ENCODE peak calls at places on chromosomes 7 and 10, in seven cellular contexts. Y, O, U, T, N, H and I are unnamed samples.

GRCh38 chr10:110376021-110376773 is 71.5 kb upstream of the SMNDC1 start:
- DNase-seq in Y (peak), O (no peak), U (no peak), T (no peak), N (no peak), H (no peak), I (no peak)

GRCh38 chr7:92614586-92615237 is 24.5 kb upstream of the FAM133B start:
- DNase-seq in Y (no peak), O (peak), U (no peak), T (peak), N (no peak), H (no peak), I (no peak)

GRCh38 chr10:38054361-38054797 is 39.8 kb upstream of the ZNF37A start:
- DNase-seq in Y (no peak), O (peak), U (no peak), T (no peak), N (peak), H (no peak), I (no peak)

GRCh38 chr10:48273741-48274140 is 755 bp downstream of the FRMPD2 start:
- DNase-seq in Y (no peak), O (no peak), U (no peak), T (no peak), N (no peak), H (no peak), I (no peak)

GRCh38 chr7:1704326-1705241 is 34.5 kb downstream of the ELFN1 start:
- DNase-seq in Y (no peak), O (no peak), U (no peak), T (no peak), N (no peak), H (no peak), I (no peak)

GRCh38 chr7:24419070-24419469 is 135.1 kb downstream of the NPY start:
- DNase-seq in Y (no peak), O (no peak), U (no peak), T (no peak), N (no peak), H (peak), I (no peak)

GRCh38 chr7:129859188-129859587 is 93.6 kb downstream of the UBE2H start:
- DNase-seq in Y (no peak), O (peak), U (no peak), T (no peak), N (no peak), H (no peak), I (no peak)

GRCh38 chr7:134630237-134630636 is 16.4 kb upstream of the BPGM start:
- DNase-seq in Y (no peak), O (no peak), U (no peak), T (no peak), N (no peak), H (no peak), I (no peak)

GRCh38 chr7:117728858-117729257 is 144.4 kb downstream of the CTTNBP2 start:
- DNase-seq in Y (no peak), O (no peak), U (no peak), T (no peak), N (no peak), H (peak), I (no peak)

GRCh38 chr7:31146026-31146425 is 93.9 kb downstream of the ADCYAP1R1 start:
- DNase-seq in Y (no peak), O (no peak), U (no peak), T (no peak), N (no peak), H (no peak), I (no peak)

GRCh38 chr10:43206391-43207235 is 60.3 kb downstream of the RASGEF1A start:
- DNase-seq in Y (no peak), O (no peak), U (no peak), T (no peak), N (no peak), H (no peak), I (no peak)

GRCh38 chr10:30294506-30295280 is 54.4 kb downstream of the MTPAP start:
- DNase-seq in Y (no peak), O (no peak), U (no peak), T (no peak), N (no peak), H (no peak), I (no peak)

GRCh38 chr7:155464948-155465739 is 7.2 kb downstream of the EN2 start:
- DNase-seq in Y (no peak), O (no peak), U (no peak), T (no peak), N (no peak), H (peak), I (no peak)

GRCh38 chr10:7202804-7203203 is 208.0 kb downstream of the SFMBT2 start:
- DNase-seq in Y (no peak), O (no peak), U (no peak), T (no peak), N (no peak), H (no peak), I (no peak)

GRCh38 chr7:30136743-30137485 is 2.1 kb downstream of the MTURN start:
- DNase-seq in Y (no peak), O (no peak), U (no peak), T (no peak), N (no peak), H (no peak), I (no peak)

GRCh38 chr10:62162261-62162660 is 106.4 kb downstream of the RTKN2 start:
- DNase-seq in Y (no peak), O (no peak), U (no peak), T (no peak), N (no peak), H (no peak), I (no peak)

GRCh38 chr10:21801609-21802008 is 201.9 kb downstream of the DNAJC1 start:
- DNase-seq in Y (no peak), O (no peak), U (no peak), T (no peak), N (no peak), H (no peak), I (no peak)

GRCh38 chr7:11701829-11702560 is 130.0 kb downstream of the THSD7A start:
- DNase-seq in Y (no peak), O (no peak), U (no peak), T (no peak), N (no peak), H (no peak), I (no peak)

GRCh38 chr7:17583786-17584185 is 285.3 kb downstream of the AHR start:
- DNase-seq in Y (no peak), O (no peak), U (no peak), T (no peak), N (no peak), H (no peak), I (no peak)

GRCh38 chr7:16739863-16740622 is 13.5 kb upstream of the TSPAN13 start:
- DNase-seq in Y (peak), O (peak), U (no peak), T (no peak), N (peak), H (no peak), I (no peak)

GRCh38 chr10:21919117-21919516 is 84.4 kb downstream of the DNAJC1 start:
- DNase-seq in Y (no peak), O (no peak), U (no peak), T (no peak), N (no peak), H (no peak), I (no peak)